ENCODE peak calls at places on chromosomes 7 and 10, in six cellular contexts. A, J, C, O, Q and R are unnamed samples.

GRCh38 chr7:8386926-8387550 is 46.4 kb upstream of the NXPH1 start:
- DNase-seq in A (no peak), J (peak; percentile 72), C (no peak), O (no peak), Q (no peak), R (no peak)

GRCh38 chr7:84912993-84913635 is 273.7 kb downstream of the SEMA3D start:
- DNase-seq in A (no peak), J (peak; percentile 16), C (no peak), O (no peak), Q (no peak), R (no peak)

GRCh38 chr7:28703054-28703765 is 254.9 kb downstream of the TRIL start:
- DNase-seq in A (no peak), J (no peak), C (no peak), O (no peak), Q (no peak), R (no peak)

GRCh38 chr7:48628950-48629349 is 295.4 kb upstream of the CDC14C start:
- DNase-seq in A (no peak), J (no peak), C (no peak), O (no peak), Q (no peak), R (no peak)

GRCh38 chr10:63268139-63268797 is 135.1 kb downstream of the NRBF2 start:
- DNase-seq in A (no peak), J (peak; percentile 70), C (no peak), O (no peak), Q (no peak), R (no peak)

GRCh38 chr10:79347894-79348639 is 798 bp downstream of the PPIF start:
- DNase-seq in A (peak; percentile 82), J (peak; percentile 75), C (peak; percentile 21), O (peak; percentile 63), Q (no peak), R (peak; percentile 69)

GRCh38 chr7:33278095-33278494 is 148.7 kb downstream of the BBS9 start:
- DNase-seq in A (no peak), J (peak; percentile 29), C (no peak), O (no peak), Q (no peak), R (no peak)

GRCh38 chr10:124699471-124700292 is 44.5 kb downstream of the FAM53B start:
- DNase-seq in A (peak; percentile 77), J (no peak), C (no peak), O (no peak), Q (no peak), R (no peak)

GRCh38 chr10:64271508-64271907 is 750.3 kb downstream of the REEP3 start:
- DNase-seq in A (no peak), J (no peak), C (no peak), O (no peak), Q (no peak), R (no peak)

GRCh38 chr10:22226599-22226998 is 8.8 kb upstream of the EBLN1 start:
- DNase-seq in A (no peak), J (no peak), C (no peak), O (no peak), Q (no peak), R (no peak)

GRCh38 chr7:66376264-66376945 is 171.3 kb downstream of the TPST1 start:
- DNase-seq in A (no peak), J (no peak), C (no peak), O (no peak), Q (no peak), R (no peak)